ENCODE peak calls at places on chromosomes 4 and X, in four cellular contexts. One of them, this sample, is unnamed.
A peak's percentile ranks its signal among the peaks of the same experiment; 100 is the strongest.

GRCh38 chr4:169410839-169411770 is 140.3 kb upstream of the SH3RF1 start:
- DNase-seq in tibial artery: peak; percentile 29
- DNase-seq in upper lobe of right lung: no peak
- DNase-seq in uterus: no peak
- DNase-seq in this sample: no peak

GRCh38 chr4:80186666-80187065 is 10.6 kb upstream of the PRDM8 start:
- DNase-seq in uterus: no peak
- DNase-seq in tibial artery: no peak
- DNase-seq in upper lobe of right lung: no peak
- DNase-seq in this sample: no peak

GRCh38 chr4:42397635-42398447 is 553 bp downstream of the SHISA3 start:
- DNase-seq in uterus: no peak
- DNase-seq in tibial artery: no peak
- DNase-seq in upper lobe of right lung: no peak
- DNase-seq in this sample: no peak

GRCh38 chr4:70734168-70734954 is 12.6 kb downstream of the RUFY3 start:
- DNase-seq in tibial artery: no peak
- DNase-seq in upper lobe of right lung: no peak
- DNase-seq in uterus: no peak
- DNase-seq in this sample: no peak

GRCh38 chrX:1009771-1010170 is 202.7 kb downstream of the CRLF2 start:
- DNase-seq in uterus: no peak
- DNase-seq in tibial artery: no peak
- DNase-seq in upper lobe of right lung: peak; percentile 48
- DNase-seq in this sample: no peak

GRCh38 chr4:47530801-47531200 is 45.7 kb downstream of the ATP10D start:
- DNase-seq in upper lobe of right lung: no peak
- DNase-seq in tibial artery: no peak
- DNase-seq in uterus: no peak
- DNase-seq in this sample: no peak

GRCh38 chr4:44869222-44869882 is 143.0 kb upstream of the GNPDA2 start:
- DNase-seq in upper lobe of right lung: no peak
- DNase-seq in uterus: no peak
- DNase-seq in tibial artery: no peak
- DNase-seq in this sample: no peak

GRCh38 chr4:183830438-183830985 is 74.6 kb upstream of the STOX2 start:
- DNase-seq in uterus: no peak
- DNase-seq in tibial artery: no peak
- DNase-seq in upper lobe of right lung: no peak
- DNase-seq in this sample: no peak

GRCh38 chr4:69092190-69092589 is 4.1 kb upstream of the UGT2B7 start:
- DNase-seq in uterus: no peak
- DNase-seq in tibial artery: no peak
- DNase-seq in upper lobe of right lung: no peak
- DNase-seq in this sample: no peak

GRCh38 chr4:40205259-40206198 is 8.7 kb downstream of the RHOH start:
- DNase-seq in uterus: no peak
- DNase-seq in tibial artery: no peak
- DNase-seq in upper lobe of right lung: no peak
- DNase-seq in this sample: peak; percentile 24

GRCh38 chrX:150256297-150256650 is 106.8 kb upstream of the MAMLD1 start:
- DNase-seq in upper lobe of right lung: no peak
- DNase-seq in tibial artery: no peak
- DNase-seq in uterus: no peak
- DNase-seq in this sample: no peak

GRCh38 chrX:103730746-103731508 is 20.2 kb downstream of the TMEM31 start:
- DNase-seq in tibial artery: no peak
- DNase-seq in uterus: no peak
- DNase-seq in upper lobe of right lung: no peak
- DNase-seq in this sample: no peak

GRCh38 chr4:114509340-114509739 is 89.3 kb upstream of the UGT8 start:
- DNase-seq in uterus: no peak
- DNase-seq in tibial artery: no peak
- DNase-seq in upper lobe of right lung: no peak
- DNase-seq in this sample: no peak

GRCh38 chrX:119266364-119266995 is 30.4 kb downstream of the PGRMC1 start:
- DNase-seq in tibial artery: no peak
- DNase-seq in upper lobe of right lung: no peak
- DNase-seq in uterus: no peak
- DNase-seq in this sample: no peak

GRCh38 chr4:41216294-41217019 is 2.1 kb upstream of the APBB2 start:
- DNase-seq in uterus: peak; percentile 80
- DNase-seq in upper lobe of right lung: peak; percentile 94
- DNase-seq in tibial artery: peak; percentile 40
- DNase-seq in this sample: peak; percentile 45

GRCh38 chr4:2924286-2924685 is 38.9 kb downstream of the NOP14 start:
- DNase-seq in tibial artery: peak; percentile 16
- DNase-seq in upper lobe of right lung: peak; percentile 57
- DNase-seq in uterus: peak; percentile 8
- DNase-seq in this sample: no peak

GRCh38 chrX:115259238-115259875 is 25.5 kb upstream of the LRCH2 start:
- DNase-seq in upper lobe of right lung: no peak
- DNase-seq in tibial artery: no peak
- DNase-seq in uterus: no peak
- DNase-seq in this sample: no peak

GRCh38 chrX:132043977-132044376 is 20.9 kb downstream of the STK26 start:
- DNase-seq in upper lobe of right lung: no peak
- DNase-seq in tibial artery: no peak
- DNase-seq in uterus: no peak
- DNase-seq in this sample: no peak

GRCh38 chrX:40146471-40147398 is 49.0 kb upstream of the BCOR start:
- DNase-seq in upper lobe of right lung: no peak
- DNase-seq in tibial artery: no peak
- DNase-seq in uterus: peak; percentile 60
- DNase-seq in this sample: peak; percentile 15

GRCh38 chr4:2891294-2891693 is 47.6 kb downstream of the ADD1 start:
- DNase-seq in upper lobe of right lung: no peak
- DNase-seq in uterus: no peak
- DNase-seq in tibial artery: no peak
- DNase-seq in this sample: no peak

GRCh38 chrX:120358687-120359086 is 3.2 kb upstream of the ATP1B4 start:
- DNase-seq in uterus: no peak
- DNase-seq in tibial artery: no peak
- DNase-seq in upper lobe of right lung: no peak
- DNase-seq in this sample: peak; percentile 12

GRCh38 chrX:47316276-47317025 is 53.9 kb upstream of the ZNF157 start:
- DNase-seq in upper lobe of right lung: no peak
- DNase-seq in uterus: no peak
- DNase-seq in tibial artery: no peak
- DNase-seq in this sample: no peak

GRCh38 chr4:21507439-21507838 is 441.1 kb downstream of the KCNIP4 start:
- DNase-seq in upper lobe of right lung: no peak
- DNase-seq in uterus: no peak
- DNase-seq in tibial artery: no peak
- DNase-seq in this sample: no peak

GRCh38 chrX:139178980-139179379 is 351.6 kb upstream of the F9 start:
- DNase-seq in uterus: no peak
- DNase-seq in upper lobe of right lung: no peak
- DNase-seq in tibial artery: no peak
- DNase-seq in this sample: no peak

GRCh38 chr4:185995665-185996064 is 73.3 kb upstream of the TLR3 start:
- DNase-seq in tibial artery: no peak
- DNase-seq in upper lobe of right lung: no peak
- DNase-seq in uterus: no peak
- DNase-seq in this sample: no peak

GRCh38 chrX:153474718-153475117 is 4.3 kb upstream of the HAUS7 start:
- DNase-seq in uterus: peak; percentile 77
- DNase-seq in tibial artery: peak; percentile 74
- DNase-seq in upper lobe of right lung: peak; percentile 80
- DNase-seq in this sample: no peak

GRCh38 chr4:141102367-141102766 is 30.9 kb downstream of the RNF150 start:
- DNase-seq in uterus: no peak
- DNase-seq in tibial artery: no peak
- DNase-seq in upper lobe of right lung: no peak
- DNase-seq in this sample: no peak

GRCh38 chr4:17324431-17324830 is 187.5 kb downstream of the QDPR start:
- DNase-seq in uterus: peak; percentile 68
- DNase-seq in upper lobe of right lung: no peak
- DNase-seq in tibial artery: no peak
- DNase-seq in this sample: peak; percentile 8

GRCh38 chr4:150828159-150828558 is 186.9 kb downstream of the LRBA start:
- DNase-seq in upper lobe of right lung: no peak
- DNase-seq in tibial artery: no peak
- DNase-seq in uterus: no peak
- DNase-seq in this sample: no peak

GRCh38 chr4:125313989-125314602 is 659 bp upstream of the FAT4 start:
- DNase-seq in upper lobe of right lung: no peak
- DNase-seq in tibial artery: no peak
- DNase-seq in uterus: no peak
- DNase-seq in this sample: no peak

GRCh38 chr4:2901186-2901585 is 57.5 kb downstream of the ADD1 start:
- DNase-seq in uterus: no peak
- DNase-seq in upper lobe of right lung: no peak
- DNase-seq in tibial artery: no peak
- DNase-seq in this sample: no peak

GRCh38 chr4:63607186-63607872 is 801.9 kb downstream of the TECRL start:
- DNase-seq in upper lobe of right lung: no peak
- DNase-seq in tibial artery: no peak
- DNase-seq in uterus: no peak
- DNase-seq in this sample: no peak

GRCh38 chrX:107738272-107738671 is 37.3 kb downstream of the TSC22D3 start:
- DNase-seq in tibial artery: no peak
- DNase-seq in uterus: peak; percentile 12
- DNase-seq in upper lobe of right lung: no peak
- DNase-seq in this sample: no peak

GRCh38 chr4:39353478-39354177 is 12.5 kb downstream of the RFC1 start:
- DNase-seq in tibial artery: no peak
- DNase-seq in upper lobe of right lung: no peak
- DNase-seq in uterus: no peak
- DNase-seq in this sample: no peak

GRCh38 chr4:7429069-7429416 is 5.7 kb downstream of the PSAPL1 start:
- DNase-seq in upper lobe of right lung: peak; percentile 36
- DNase-seq in uterus: no peak
- DNase-seq in tibial artery: peak; percentile 13
- DNase-seq in this sample: no peak

GRCh38 chrX:26783512-26784225 is 567.7 kb downstream of the MAGEB5 start:
- DNase-seq in tibial artery: no peak
- DNase-seq in upper lobe of right lung: no peak
- DNase-seq in uterus: no peak
- DNase-seq in this sample: peak; percentile 1

GRCh38 chrX:38859602-38860001 is 58.3 kb downstream of the MID1IP1 start:
- DNase-seq in upper lobe of right lung: no peak
- DNase-seq in tibial artery: no peak
- DNase-seq in uterus: no peak
- DNase-seq in this sample: no peak

GRCh38 chr4:112800001-112800400 is 163.1 kb downstream of the LARP7 start:
- DNase-seq in upper lobe of right lung: no peak
- DNase-seq in uterus: no peak
- DNase-seq in tibial artery: no peak
- DNase-seq in this sample: no peak

GRCh38 chr4:126856906-126857305 is 775.9 kb upstream of the INTU start:
- DNase-seq in upper lobe of right lung: no peak
- DNase-seq in uterus: no peak
- DNase-seq in tibial artery: no peak
- DNase-seq in this sample: no peak

GRCh38 chr4:126853715-126854114 is 779.0 kb upstream of the INTU start:
- DNase-seq in tibial artery: no peak
- DNase-seq in upper lobe of right lung: no peak
- DNase-seq in uterus: no peak
- DNase-seq in this sample: no peak

GRCh38 chr4:126859872-126860271 is 772.9 kb upstream of the INTU start:
- DNase-seq in upper lobe of right lung: no peak
- DNase-seq in uterus: no peak
- DNase-seq in tibial artery: no peak
- DNase-seq in this sample: no peak

GRCh38 chr4:126860308-126860707 is 772.4 kb upstream of the INTU start:
- DNase-seq in uterus: no peak
- DNase-seq in upper lobe of right lung: no peak
- DNase-seq in tibial artery: no peak
- DNase-seq in this sample: no peak

GRCh38 chr4:126859314-126859713 is 773.4 kb upstream of the INTU start:
- DNase-seq in upper lobe of right lung: no peak
- DNase-seq in tibial artery: no peak
- DNase-seq in uterus: no peak
- DNase-seq in this sample: no peak
- H3K27ac ChIP-seq in upper lobe of right lung: no peak overlapping the region
- H3K27ac ChIP-seq in tibial artery: no peak overlapping the region
- H3K27ac ChIP-seq in uterus: no peak overlapping the region
- H3K27ac ChIP-seq in this sample: no peak overlapping the region

GRCh38 chr4:187184513-187184912 is 460.9 kb upstream of the FAT1 start:
- DNase-seq in uterus: no peak
- DNase-seq in upper lobe of right lung: no peak
- DNase-seq in tibial artery: no peak
- DNase-seq in this sample: no peak
- H3K27ac ChIP-seq in uterus: no peak overlapping the region
- H3K27ac ChIP-seq in upper lobe of right lung: no peak overlapping the region
- H3K27ac ChIP-seq in tibial artery: no peak overlapping the region
- H3K27ac ChIP-seq in this sample: no peak overlapping the region

DNA sequence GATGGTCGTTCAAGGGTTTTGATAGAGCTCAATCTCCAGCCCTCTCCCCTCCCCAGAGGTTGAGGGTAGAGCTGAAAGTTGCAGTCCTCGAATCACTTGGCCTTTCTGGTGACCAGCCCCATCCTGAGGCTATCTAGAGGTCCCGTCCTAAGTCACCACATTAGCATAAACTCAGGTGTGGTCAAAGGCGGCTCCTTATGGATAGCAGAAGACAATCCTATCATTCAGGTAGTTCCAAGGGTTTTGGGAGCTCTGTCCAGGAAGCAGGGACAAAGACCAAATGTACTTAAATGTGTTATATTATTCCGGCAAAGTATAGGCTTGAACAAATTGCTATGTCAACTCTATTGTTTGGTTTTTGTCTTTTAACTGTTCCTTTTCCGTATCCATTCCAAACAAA is 30.6 kb downstream of the PDK3 start:
- DNase-seq in uterus: no peak
- DNase-seq in tibial artery: no peak
- DNase-seq in upper lobe of right lung: no peak
- DNase-seq in this sample: no peak
- H3K27ac ChIP-seq in uterus: peak overlapping the region; percentile 16
- H3K27ac ChIP-seq in tibial artery: peak overlapping the region; percentile 47
- H3K27ac ChIP-seq in upper lobe of right lung: no peak overlapping the region
- H3K27ac ChIP-seq in this sample: no peak overlapping the region

DNA sequence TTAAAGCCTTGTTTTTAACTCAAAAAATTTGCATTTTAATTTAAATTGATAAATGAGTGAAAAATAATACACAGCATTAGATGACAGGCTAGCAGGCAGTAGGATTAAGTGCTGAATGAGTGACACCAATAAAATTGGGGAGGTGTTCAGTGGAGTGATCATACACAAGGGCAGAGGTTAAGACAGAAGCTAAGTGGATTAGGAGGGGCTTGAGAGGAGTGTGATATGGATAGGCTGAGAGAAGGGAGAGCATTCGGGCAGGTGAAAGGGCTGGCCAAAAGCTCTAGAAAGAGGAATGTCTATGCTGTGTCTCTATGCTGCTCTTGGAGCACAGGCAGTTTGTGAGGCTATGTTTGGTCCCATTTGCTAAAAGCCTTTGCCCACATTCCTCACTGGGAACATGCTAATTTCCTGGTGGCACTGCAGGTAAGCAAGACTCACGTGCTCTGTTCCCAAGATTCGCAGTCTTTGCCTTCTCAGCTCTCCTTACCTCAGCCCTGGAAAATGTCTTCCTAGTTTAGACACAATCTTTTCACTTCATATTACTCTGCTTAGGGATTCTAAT is 52.8 kb upstream of the CCSER1 start:
- DNase-seq in tibial artery: no peak
- DNase-seq in uterus: no peak
- DNase-seq in upper lobe of right lung: no peak
- DNase-seq in this sample: no peak
- H3K27ac ChIP-seq in tibial artery: no peak overlapping the region
- H3K27ac ChIP-seq in uterus: no peak overlapping the region
- H3K27ac ChIP-seq in upper lobe of right lung: no peak overlapping the region
- H3K27ac ChIP-seq in this sample: no peak overlapping the region